ENCODE peak calls at places on chromosomes 7 and 10, in five cellular contexts. M, V, L, W and N are unnamed samples.

GRCh38 chr10:5449823-5450222 is 37.5 kb downstream of the NET1 start:
- DNase-seq in M (no peak), V (no peak), L (no peak), W (no peak), N (no peak)

GRCh38 chr7:94908204-94909022 is 1.0 kb downstream of the PPP1R9A start:
- DNase-seq in M (peak; percentile 29), V (peak; percentile 67), L (peak; percentile 57), W (no peak), N (no peak)

GRCh38 chr10:127964644-127965043 is 57.7 kb downstream of the PTPRE start:
- DNase-seq in M (no peak), V (no peak), L (no peak), W (no peak), N (no peak)

GRCh38 chr10:8037941-8038894 is 16.3 kb upstream of the GATA3 start:
- DNase-seq in M (no peak), V (no peak), L (no peak), W (no peak), N (no peak)

GRCh38 chr10:21217748-21218367 is 307.6 kb downstream of the SKIDA1 start:
- DNase-seq in M (no peak), V (no peak), L (no peak), W (no peak), N (no peak)

GRCh38 chr10:93081296-93081695 is 7.6 kb downstream of the CYP26A1 start:
- DNase-seq in M (no peak), V (no peak), L (no peak), W (no peak), N (no peak)

GRCh38 chr7:106610996-106611886 is 49.7 kb downstream of the CCDC71L start:
- DNase-seq in M (no peak), V (no peak), L (peak; percentile 13), W (no peak), N (no peak)

GRCh38 chr10:52729259-52730104 is 43.1 kb downstream of the MBL2 start:
- DNase-seq in M (no peak), V (no peak), L (no peak), W (no peak), N (peak; percentile 68)

GRCh38 chr7:80392229-80393169 is 119.4 kb downstream of the GNAT3 start:
- DNase-seq in M (no peak), V (peak; percentile 35), L (peak; percentile 11), W (no peak), N (peak; percentile 43)

GRCh38 chr10:32038777-32039176 is 17.4 kb downstream of the KIF5B start:
- DNase-seq in M (no peak), V (no peak), L (no peak), W (no peak), N (no peak)

GRCh38 chr10:17923728-17924127 is 28.0 kb upstream of the SLC39A12 start:
- DNase-seq in M (peak; percentile 24), V (no peak), L (no peak), W (no peak), N (no peak)

GRCh38 chr10:79066460-79067240 is 2.1 kb upstream of the ZMIZ1 start:
- DNase-seq in M (no peak), V (no peak), L (no peak), W (no peak), N (no peak)

GRCh38 chr7:22632674-22633073 is 94.3 kb upstream of the IL6 start:
- DNase-seq in M (no peak), V (no peak), L (no peak), W (no peak), N (no peak)

GRCh38 chr10:79056361-79056735 is 12.4 kb upstream of the ZMIZ1 start:
- DNase-seq in M (no peak), V (no peak), L (no peak), W (peak; percentile 19), N (no peak)